ENCODE peak calls at places on chromosomes 2 and 18, in seven cellular contexts. One of them, this sample, is unnamed.
A peak's percentile ranks its signal among the peaks of the same experiment; 100 is the strongest.

GRCh38 chr2:224780096-224780495 is 63.9 kb upstream of the CCDC195 start:
- DNase-seq in LoVo: no peak
- DNase-seq in progenitor cell of endocrine pancreas: no peak
- DNase-seq in activated CD4-positive, alpha-beta T cell treated with anti-CD3 and anti-CD28 coated beads, Interleukin-2, amount 50 U/mL, for 1 hour: no peak
- DNase-seq in stimulated activated naive B cell treated with anti-CD40 and anti-IgM and Interleukin-4, amounts not matched to agents 10 μg/mL and 1 μg/mL and 100 μg/mL, for 72 hours: no peak
- DNase-seq in activated T-cell treated with anti-CD3 and anti-CD28 coated beads for 1 hour: no peak
- DNase-seq in AG08395: no peak
- DNase-seq in this sample: no peak

GRCh38 chr2:9950521-9951271 is 797 bp upstream of the GRHL1 start:
- DNase-seq in LoVo: peak; percentile 52
- DNase-seq in progenitor cell of endocrine pancreas: peak; percentile 43
- DNase-seq in activated CD4-positive, alpha-beta T cell treated with anti-CD3 and anti-CD28 coated beads, Interleukin-2, amount 50 U/mL, for 1 hour: peak; percentile 31
- DNase-seq in stimulated activated naive B cell treated with anti-CD40 and anti-IgM and Interleukin-4, amounts not matched to agents 10 μg/mL and 1 μg/mL and 100 μg/mL, for 72 hours: peak; percentile 44
- DNase-seq in activated T-cell treated with anti-CD3 and anti-CD28 coated beads for 1 hour: peak; percentile 20
- DNase-seq in AG08395: peak; percentile 47
- DNase-seq in this sample: no peak

GRCh38 chr2:38461470-38461869 is 84.4 kb upstream of the ATL2 start:
- DNase-seq in LoVo: no peak
- DNase-seq in progenitor cell of endocrine pancreas: no peak
- DNase-seq in activated CD4-positive, alpha-beta T cell treated with anti-CD3 and anti-CD28 coated beads, Interleukin-2, amount 50 U/mL, for 1 hour: no peak
- DNase-seq in stimulated activated naive B cell treated with anti-CD40 and anti-IgM and Interleukin-4, amounts not matched to agents 10 μg/mL and 1 μg/mL and 100 μg/mL, for 72 hours: no peak
- DNase-seq in activated T-cell treated with anti-CD3 and anti-CD28 coated beads for 1 hour: no peak
- DNase-seq in AG08395: no peak
- DNase-seq in this sample: no peak

GRCh38 chr2:109258905-109259540 is 130.0 kb downstream of the SH3RF3 start:
- DNase-seq in LoVo: no peak
- DNase-seq in progenitor cell of endocrine pancreas: no peak
- DNase-seq in activated CD4-positive, alpha-beta T cell treated with anti-CD3 and anti-CD28 coated beads, Interleukin-2, amount 50 U/mL, for 1 hour: no peak
- DNase-seq in stimulated activated naive B cell treated with anti-CD40 and anti-IgM and Interleukin-4, amounts not matched to agents 10 μg/mL and 1 μg/mL and 100 μg/mL, for 72 hours: no peak
- DNase-seq in activated T-cell treated with anti-CD3 and anti-CD28 coated beads for 1 hour: no peak
- DNase-seq in AG08395: no peak
- DNase-seq in this sample: no peak

GRCh38 chr2:46387292-46387691 is 90.1 kb downstream of the EPAS1 start:
- DNase-seq in LoVo: no peak
- DNase-seq in progenitor cell of endocrine pancreas: no peak
- DNase-seq in activated CD4-positive, alpha-beta T cell treated with anti-CD3 and anti-CD28 coated beads, Interleukin-2, amount 50 U/mL, for 1 hour: no peak
- DNase-seq in stimulated activated naive B cell treated with anti-CD40 and anti-IgM and Interleukin-4, amounts not matched to agents 10 μg/mL and 1 μg/mL and 100 μg/mL, for 72 hours: no peak
- DNase-seq in activated T-cell treated with anti-CD3 and anti-CD28 coated beads for 1 hour: no peak
- DNase-seq in AG08395: no peak
- DNase-seq in this sample: no peak

GRCh38 chr2:27921424-27921823 is 30.9 kb downstream of the BABAM2 start:
- DNase-seq in LoVo: no peak
- DNase-seq in progenitor cell of endocrine pancreas: no peak
- DNase-seq in activated CD4-positive, alpha-beta T cell treated with anti-CD3 and anti-CD28 coated beads, Interleukin-2, amount 50 U/mL, for 1 hour: no peak
- DNase-seq in stimulated activated naive B cell treated with anti-CD40 and anti-IgM and Interleukin-4, amounts not matched to agents 10 μg/mL and 1 μg/mL and 100 μg/mL, for 72 hours: no peak
- DNase-seq in activated T-cell treated with anti-CD3 and anti-CD28 coated beads for 1 hour: no peak
- DNase-seq in AG08395: no peak
- DNase-seq in this sample: no peak

GRCh38 chr18:73352546-73352945 is 484.8 kb upstream of the NETO1 start:
- DNase-seq in LoVo: no peak
- DNase-seq in progenitor cell of endocrine pancreas: no peak
- DNase-seq in activated CD4-positive, alpha-beta T cell treated with anti-CD3 and anti-CD28 coated beads, Interleukin-2, amount 50 U/mL, for 1 hour: no peak
- DNase-seq in stimulated activated naive B cell treated with anti-CD40 and anti-IgM and Interleukin-4, amounts not matched to agents 10 μg/mL and 1 μg/mL and 100 μg/mL, for 72 hours: no peak
- DNase-seq in activated T-cell treated with anti-CD3 and anti-CD28 coated beads for 1 hour: no peak
- DNase-seq in AG08395: no peak
- DNase-seq in this sample: no peak

GRCh38 chr2:129885735-129886134 is 93.7 kb upstream of the RAB6C start:
- DNase-seq in LoVo: no peak
- DNase-seq in progenitor cell of endocrine pancreas: no peak
- DNase-seq in activated CD4-positive, alpha-beta T cell treated with anti-CD3 and anti-CD28 coated beads, Interleukin-2, amount 50 U/mL, for 1 hour: no peak
- DNase-seq in stimulated activated naive B cell treated with anti-CD40 and anti-IgM and Interleukin-4, amounts not matched to agents 10 μg/mL and 1 μg/mL and 100 μg/mL, for 72 hours: no peak
- DNase-seq in activated T-cell treated with anti-CD3 and anti-CD28 coated beads for 1 hour: no peak
- DNase-seq in AG08395: no peak
- DNase-seq in this sample: no peak

GRCh38 chr2:174634130-174635014 is 36.8 kb upstream of the WIPF1 start:
- DNase-seq in LoVo: no peak
- DNase-seq in progenitor cell of endocrine pancreas: no peak
- DNase-seq in activated CD4-positive, alpha-beta T cell treated with anti-CD3 and anti-CD28 coated beads, Interleukin-2, amount 50 U/mL, for 1 hour: peak; percentile 37
- DNase-seq in stimulated activated naive B cell treated with anti-CD40 and anti-IgM and Interleukin-4, amounts not matched to agents 10 μg/mL and 1 μg/mL and 100 μg/mL, for 72 hours: peak; percentile 50
- DNase-seq in activated T-cell treated with anti-CD3 and anti-CD28 coated beads for 1 hour: no peak
- DNase-seq in AG08395: no peak
- DNase-seq in this sample: no peak

GRCh38 chr2:234158812-234159211 is 108.3 kb downstream of the SPP2 start:
- DNase-seq in LoVo: peak; percentile 74
- DNase-seq in progenitor cell of endocrine pancreas: no peak
- DNase-seq in activated CD4-positive, alpha-beta T cell treated with anti-CD3 and anti-CD28 coated beads, Interleukin-2, amount 50 U/mL, for 1 hour: no peak
- DNase-seq in stimulated activated naive B cell treated with anti-CD40 and anti-IgM and Interleukin-4, amounts not matched to agents 10 μg/mL and 1 μg/mL and 100 μg/mL, for 72 hours: no peak
- DNase-seq in activated T-cell treated with anti-CD3 and anti-CD28 coated beads for 1 hour: no peak
- DNase-seq in AG08395: peak; percentile 26
- DNase-seq in this sample: no peak

GRCh38 chr2:64645014-64645418 is 8.7 kb downstream of the SERTAD2 start:
- DNase-seq in LoVo: no peak
- DNase-seq in progenitor cell of endocrine pancreas: peak; percentile 35
- DNase-seq in activated CD4-positive, alpha-beta T cell treated with anti-CD3 and anti-CD28 coated beads, Interleukin-2, amount 50 U/mL, for 1 hour: peak; percentile 20
- DNase-seq in stimulated activated naive B cell treated with anti-CD40 and anti-IgM and Interleukin-4, amounts not matched to agents 10 μg/mL and 1 μg/mL and 100 μg/mL, for 72 hours: no peak
- DNase-seq in activated T-cell treated with anti-CD3 and anti-CD28 coated beads for 1 hour: no peak
- DNase-seq in AG08395: peak; percentile 55
- DNase-seq in this sample: no peak

GRCh38 chr2:96962567-96963203 is 23.7 kb downstream of the FAM178B start:
- DNase-seq in LoVo: no peak
- DNase-seq in progenitor cell of endocrine pancreas: no peak
- DNase-seq in activated CD4-positive, alpha-beta T cell treated with anti-CD3 and anti-CD28 coated beads, Interleukin-2, amount 50 U/mL, for 1 hour: peak; percentile 77
- DNase-seq in stimulated activated naive B cell treated with anti-CD40 and anti-IgM and Interleukin-4, amounts not matched to agents 10 μg/mL and 1 μg/mL and 100 μg/mL, for 72 hours: no peak
- DNase-seq in activated T-cell treated with anti-CD3 and anti-CD28 coated beads for 1 hour: peak; percentile 64
- DNase-seq in AG08395: no peak
- DNase-seq in this sample: no peak

GRCh38 chr2:236286866-236287545 is 22.8 kb upstream of the ASB18 start:
- DNase-seq in LoVo: peak; percentile 4
- DNase-seq in progenitor cell of endocrine pancreas: no peak
- DNase-seq in activated CD4-positive, alpha-beta T cell treated with anti-CD3 and anti-CD28 coated beads, Interleukin-2, amount 50 U/mL, for 1 hour: no peak
- DNase-seq in stimulated activated naive B cell treated with anti-CD40 and anti-IgM and Interleukin-4, amounts not matched to agents 10 μg/mL and 1 μg/mL and 100 μg/mL, for 72 hours: no peak
- DNase-seq in activated T-cell treated with anti-CD3 and anti-CD28 coated beads for 1 hour: no peak
- DNase-seq in AG08395: peak; percentile 70
- DNase-seq in this sample: no peak

GRCh38 chr2:10171006-10171800 is 48.7 kb downstream of the RRM2 start:
- DNase-seq in LoVo: no peak
- DNase-seq in progenitor cell of endocrine pancreas: no peak
- DNase-seq in activated CD4-positive, alpha-beta T cell treated with anti-CD3 and anti-CD28 coated beads, Interleukin-2, amount 50 U/mL, for 1 hour: no peak
- DNase-seq in stimulated activated naive B cell treated with anti-CD40 and anti-IgM and Interleukin-4, amounts not matched to agents 10 μg/mL and 1 μg/mL and 100 μg/mL, for 72 hours: no peak
- DNase-seq in activated T-cell treated with anti-CD3 and anti-CD28 coated beads for 1 hour: no peak
- DNase-seq in AG08395: no peak
- DNase-seq in this sample: no peak

GRCh38 chr2:69437751-69438154 is 518 bp upstream of the NFU1 start:
- DNase-seq in LoVo: no peak
- DNase-seq in progenitor cell of endocrine pancreas: no peak
- DNase-seq in activated CD4-positive, alpha-beta T cell treated with anti-CD3 and anti-CD28 coated beads, Interleukin-2, amount 50 U/mL, for 1 hour: no peak
- DNase-seq in stimulated activated naive B cell treated with anti-CD40 and anti-IgM and Interleukin-4, amounts not matched to agents 10 μg/mL and 1 μg/mL and 100 μg/mL, for 72 hours: no peak
- DNase-seq in activated T-cell treated with anti-CD3 and anti-CD28 coated beads for 1 hour: no peak
- DNase-seq in AG08395: no peak
- DNase-seq in this sample: no peak

GRCh38 chr2:26672112-26672817 is 20.3 kb upstream of the KCNK3 start:
- DNase-seq in LoVo: no peak
- DNase-seq in progenitor cell of endocrine pancreas: no peak
- DNase-seq in activated CD4-positive, alpha-beta T cell treated with anti-CD3 and anti-CD28 coated beads, Interleukin-2, amount 50 U/mL, for 1 hour: no peak
- DNase-seq in stimulated activated naive B cell treated with anti-CD40 and anti-IgM and Interleukin-4, amounts not matched to agents 10 μg/mL and 1 μg/mL and 100 μg/mL, for 72 hours: no peak
- DNase-seq in activated T-cell treated with anti-CD3 and anti-CD28 coated beads for 1 hour: no peak
- DNase-seq in AG08395: no peak
- DNase-seq in this sample: no peak

GRCh38 chr2:96325038-96325883 is at the start of gene ITPRIPL1:
- DNase-seq in LoVo: no peak
- DNase-seq in progenitor cell of endocrine pancreas: no peak
- DNase-seq in activated CD4-positive, alpha-beta T cell treated with anti-CD3 and anti-CD28 coated beads, Interleukin-2, amount 50 U/mL, for 1 hour: peak; percentile 13
- DNase-seq in stimulated activated naive B cell treated with anti-CD40 and anti-IgM and Interleukin-4, amounts not matched to agents 10 μg/mL and 1 μg/mL and 100 μg/mL, for 72 hours: peak; percentile 21
- DNase-seq in activated T-cell treated with anti-CD3 and anti-CD28 coated beads for 1 hour: no peak
- DNase-seq in AG08395: no peak
- DNase-seq in this sample: no peak

GRCh38 chr18:37548679-37549289 is 16.8 kb downstream of the CELF4 start:
- DNase-seq in LoVo: no peak
- DNase-seq in progenitor cell of endocrine pancreas: no peak
- DNase-seq in activated CD4-positive, alpha-beta T cell treated with anti-CD3 and anti-CD28 coated beads, Interleukin-2, amount 50 U/mL, for 1 hour: no peak
- DNase-seq in stimulated activated naive B cell treated with anti-CD40 and anti-IgM and Interleukin-4, amounts not matched to agents 10 μg/mL and 1 μg/mL and 100 μg/mL, for 72 hours: no peak
- DNase-seq in activated T-cell treated with anti-CD3 and anti-CD28 coated beads for 1 hour: no peak
- DNase-seq in AG08395: no peak
- DNase-seq in this sample: no peak

GRCh38 chr2:136505462-136505861 is 259.9 kb upstream of the THSD7B start:
- DNase-seq in LoVo: no peak
- DNase-seq in progenitor cell of endocrine pancreas: no peak
- DNase-seq in activated CD4-positive, alpha-beta T cell treated with anti-CD3 and anti-CD28 coated beads, Interleukin-2, amount 50 U/mL, for 1 hour: no peak
- DNase-seq in stimulated activated naive B cell treated with anti-CD40 and anti-IgM and Interleukin-4, amounts not matched to agents 10 μg/mL and 1 μg/mL and 100 μg/mL, for 72 hours: no peak
- DNase-seq in activated T-cell treated with anti-CD3 and anti-CD28 coated beads for 1 hour: no peak
- DNase-seq in AG08395: no peak
- DNase-seq in this sample: no peak

GRCh38 chr2:21467910-21468309 is 344.1 kb downstream of the TDRD15 start:
- DNase-seq in LoVo: no peak
- DNase-seq in progenitor cell of endocrine pancreas: no peak
- DNase-seq in activated CD4-positive, alpha-beta T cell treated with anti-CD3 and anti-CD28 coated beads, Interleukin-2, amount 50 U/mL, for 1 hour: no peak
- DNase-seq in stimulated activated naive B cell treated with anti-CD40 and anti-IgM and Interleukin-4, amounts not matched to agents 10 μg/mL and 1 μg/mL and 100 μg/mL, for 72 hours: no peak
- DNase-seq in activated T-cell treated with anti-CD3 and anti-CD28 coated beads for 1 hour: no peak
- DNase-seq in AG08395: no peak
- DNase-seq in this sample: no peak

GRCh38 chr2:157447751-157448150 is 3.9 kb upstream of the CYTIP start:
- DNase-seq in LoVo: no peak
- DNase-seq in progenitor cell of endocrine pancreas: no peak
- DNase-seq in activated CD4-positive, alpha-beta T cell treated with anti-CD3 and anti-CD28 coated beads, Interleukin-2, amount 50 U/mL, for 1 hour: no peak
- DNase-seq in stimulated activated naive B cell treated with anti-CD40 and anti-IgM and Interleukin-4, amounts not matched to agents 10 μg/mL and 1 μg/mL and 100 μg/mL, for 72 hours: no peak
- DNase-seq in activated T-cell treated with anti-CD3 and anti-CD28 coated beads for 1 hour: no peak
- DNase-seq in AG08395: no peak
- DNase-seq in this sample: no peak

GRCh38 chr2:30325542-30326328 is 94.4 kb downstream of the LBH start:
- DNase-seq in LoVo: no peak
- DNase-seq in progenitor cell of endocrine pancreas: no peak
- DNase-seq in activated CD4-positive, alpha-beta T cell treated with anti-CD3 and anti-CD28 coated beads, Interleukin-2, amount 50 U/mL, for 1 hour: no peak
- DNase-seq in stimulated activated naive B cell treated with anti-CD40 and anti-IgM and Interleukin-4, amounts not matched to agents 10 μg/mL and 1 μg/mL and 100 μg/mL, for 72 hours: no peak
- DNase-seq in activated T-cell treated with anti-CD3 and anti-CD28 coated beads for 1 hour: no peak
- DNase-seq in AG08395: no peak
- DNase-seq in this sample: no peak

GRCh38 chr2:7017621-7018260 is 100.5 kb downstream of the RNF144A start:
- DNase-seq in LoVo: no peak
- DNase-seq in progenitor cell of endocrine pancreas: no peak
- DNase-seq in activated CD4-positive, alpha-beta T cell treated with anti-CD3 and anti-CD28 coated beads, Interleukin-2, amount 50 U/mL, for 1 hour: no peak
- DNase-seq in stimulated activated naive B cell treated with anti-CD40 and anti-IgM and Interleukin-4, amounts not matched to agents 10 μg/mL and 1 μg/mL and 100 μg/mL, for 72 hours: no peak
- DNase-seq in activated T-cell treated with anti-CD3 and anti-CD28 coated beads for 1 hour: no peak
- DNase-seq in AG08395: no peak
- DNase-seq in this sample: no peak